ENCODE peak calls at places on chromosome 2, in four cellular contexts. V is HFF-Myc, R is GM10248, S is tibial artery. Q is an unnamed sample.

GRCh38 chr2:75710220-75710576 is 517 bp downstream of the GCFC2 start:
- DNase-seq in S (no peak), V (no peak), R (no peak), Q (no peak)

GRCh38 chr2:9234680-9235387 is 28.2 kb downstream of the ASAP2 start:
- DNase-seq in R (no peak), V (peak; percentile 79), S (no peak), Q (no peak)

GRCh38 chr2:239223330-239224248 is 177.2 kb downstream of the HDAC4 start:
- DNase-seq in V (no peak), R (no peak), S (peak; percentile 64), Q (no peak)

GRCh38 chr2:70047406-70048033 is 39.8 kb upstream of the PCBP1 start:
- DNase-seq in R (no peak), V (no peak), S (no peak), Q (no peak)

GRCh38 chr2:132668986-132669853 is 785 bp downstream of the LYPD1 start:
- DNase-seq in V (no peak), S (no peak), R (no peak), Q (no peak)

GRCh38 chr2:232674491-232674890 is 22.6 kb upstream of the GIGYF2 start:
- DNase-seq in V (no peak), R (no peak), S (no peak), Q (no peak)

GRCh38 chr2:172370821-172371455 is 56.4 kb upstream of the ITGA6 start:
- DNase-seq in R (no peak), V (no peak), S (no peak), Q (no peak)

GRCh38 chr2:70672990-70673647 is 94.9 kb downstream of the ADD2 start:
- DNase-seq in R (no peak), S (no peak), V (no peak), Q (no peak)

GRCh38 chr2:112814278-112814677 is 22.3 kb downstream of the IL1B start:
- DNase-seq in V (peak; percentile 33), R (no peak), S (no peak), Q (no peak)

GRCh38 chr2:197251576-197251975 is 59.0 kb downstream of the ANKRD44 start:
- DNase-seq in R (no peak), V (no peak), S (no peak), Q (no peak)

GRCh38 chr2:237304763-237305514 is 109.0 kb downstream of the COL6A3 start:
- DNase-seq in V (no peak), R (no peak), S (no peak), Q (no peak)

GRCh38 chr2:20724500-20725053 is 57.6 kb downstream of the GDF7 start:
- DNase-seq in V (no peak), R (no peak), S (no peak), Q (no peak)

GRCh38 chr2:196324212-196324611 is 152.8 kb upstream of the STK17B start:
- DNase-seq in S (no peak), V (no peak), R (no peak), Q (no peak)

GRCh38 chr2:184527058-184527457 is 71.3 kb upstream of the ZNF804A start:
- DNase-seq in S (no peak), V (no peak), R (no peak), Q (no peak)

GRCh38 chr2:196468394-196468793 is 171.1 kb upstream of the CCDC150 start:
- DNase-seq in V (no peak), R (no peak), S (no peak), Q (no peak)

GRCh38 chr2:103921161-103921560 is 932.8 kb upstream of the POU3F3 start:
- DNase-seq in V (no peak), S (no peak), R (no peak), Q (no peak)

GRCh38 chr2:239945751-239946569 is 79.2 kb downstream of the NDUFA10 start:
- DNase-seq in S (no peak), R (no peak), V (no peak), Q (no peak)

GRCh38 chr2:55888941-55889340 is 34.6 kb downstream of the EFEMP1 start:
- DNase-seq in R (no peak), V (no peak), S (peak; percentile 51), Q (no peak)

GRCh38 chr2:63792523-63792922 is 49.2 kb upstream of the UGP2 start:
- DNase-seq in V (peak; percentile 83), S (no peak), R (no peak), Q (no peak)

GRCh38 chr2:47017541-47017940 is 101.9 kb upstream of the MCFD2 start:
- DNase-seq in R (no peak), S (no peak), V (no peak), Q (no peak)

GRCh38 chr2:99715956-99716355 is 226.1 kb upstream of the REV1 start:
- DNase-seq in S (no peak), R (no peak), V (no peak), Q (no peak)

GRCh38 chr2:97718051-97718882 is 4.9 kb downstream of the ZAP70 start:
- DNase-seq in R (peak; percentile 72), V (no peak), S (no peak), Q (peak; percentile 73)

GRCh38 chr2:153622285-153622684 is 143.7 kb upstream of the RPRM start:
- DNase-seq in S (no peak), V (no peak), R (no peak), Q (no peak)

GRCh38 chr2:31413025-31413424 is 1.5 kb downstream of the XDH start:
- DNase-seq in S (no peak), R (no peak), V (no peak), Q (no peak)

GRCh38 chr2:89844221-89844943 is 1152.9 kb downstream of the RPIA start:
- DNase-seq in R (peak; percentile 6), S (no peak), V (no peak), Q (peak; percentile 0)

GRCh38 chr2:219171231-219171651 is 1.4 kb upstream of the SLC23A3 start:
- DNase-seq in S (peak; percentile 90), R (peak; percentile 46), V (peak; percentile 59), Q (peak; percentile 44)

GRCh38 chr2:27909901-27910300 is 19.4 kb downstream of the BABAM2 start:
- DNase-seq in V (no peak), R (no peak), S (no peak), Q (no peak)

GRCh38 chr2:19753314-19753713 is 148.5 kb downstream of the TTC32 start:
- DNase-seq in V (peak; percentile 58), S (no peak), R (no peak), Q (no peak)

GRCh38 chr2:173583196-173583595 is 228.5 kb downstream of the CDCA7 start:
- DNase-seq in S (no peak), V (no peak), R (no peak), Q (no peak)

GRCh38 chr2:112600634-112601033 is 16.2 kb downstream of the CHCHD5 start:
- DNase-seq in R (no peak), S (no peak), V (no peak), Q (no peak)

GRCh38 chr2:122500316-122501105 is 745.1 kb downstream of the TSN start:
- DNase-seq in V (no peak), S (no peak), R (no peak), Q (no peak)

GRCh38 chr2:240410808-240411207 is 24.7 kb upstream of the GPC1 start:
- DNase-seq in R (no peak), S (peak; percentile 3), V (no peak), Q (no peak)

GRCh38 chr2:17573085-17573805 is 32.7 kb downstream of the VSNL1 start:
- DNase-seq in R (no peak), S (no peak), V (no peak), Q (peak; percentile 25)
- TF ChIP-seq CTCF in R (no peak), S (peak; percentile 29), V (no peak), Q (peak; percentile 31)

GRCh38 chr2:231613655-231614558 is 21.2 kb downstream of the TEX44 start:
- DNase-seq in V (peak; percentile 61), R (peak; percentile 91), S (peak; percentile 87), Q (peak; percentile 95)
- TF ChIP-seq CTCF in V (peak; percentile 21), R (peak; percentile 17), S (peak; percentile 23), Q (peak; percentile 13)

GRCh38 chr2:133955174-133955573 is 298.7 kb upstream of the MGAT5 start:
- DNase-seq in V (no peak), R (no peak), S (no peak), Q (no peak)

GRCh38 chr2:133959066-133959465 is 294.8 kb upstream of the MGAT5 start:
- DNase-seq in S (no peak), V (no peak), R (no peak), Q (no peak)

GRCh38 chr2:133956434-133956935 is 297.4 kb upstream of the MGAT5 start:
- DNase-seq in V (no peak), R (no peak), S (no peak), Q (no peak)

GRCh38 chr2:133954636-133955035 is 299.2 kb upstream of the MGAT5 start:
- DNase-seq in V (no peak), R (no peak), S (no peak), Q (no peak)

GRCh38 chr2:133957724-133958123 is 296.1 kb upstream of the MGAT5 start:
- DNase-seq in V (no peak), R (no peak), S (no peak), Q (no peak)
- TF ChIP-seq CTCF in V (no peak), R (no peak), S (no peak), Q (no peak)

DNA sequence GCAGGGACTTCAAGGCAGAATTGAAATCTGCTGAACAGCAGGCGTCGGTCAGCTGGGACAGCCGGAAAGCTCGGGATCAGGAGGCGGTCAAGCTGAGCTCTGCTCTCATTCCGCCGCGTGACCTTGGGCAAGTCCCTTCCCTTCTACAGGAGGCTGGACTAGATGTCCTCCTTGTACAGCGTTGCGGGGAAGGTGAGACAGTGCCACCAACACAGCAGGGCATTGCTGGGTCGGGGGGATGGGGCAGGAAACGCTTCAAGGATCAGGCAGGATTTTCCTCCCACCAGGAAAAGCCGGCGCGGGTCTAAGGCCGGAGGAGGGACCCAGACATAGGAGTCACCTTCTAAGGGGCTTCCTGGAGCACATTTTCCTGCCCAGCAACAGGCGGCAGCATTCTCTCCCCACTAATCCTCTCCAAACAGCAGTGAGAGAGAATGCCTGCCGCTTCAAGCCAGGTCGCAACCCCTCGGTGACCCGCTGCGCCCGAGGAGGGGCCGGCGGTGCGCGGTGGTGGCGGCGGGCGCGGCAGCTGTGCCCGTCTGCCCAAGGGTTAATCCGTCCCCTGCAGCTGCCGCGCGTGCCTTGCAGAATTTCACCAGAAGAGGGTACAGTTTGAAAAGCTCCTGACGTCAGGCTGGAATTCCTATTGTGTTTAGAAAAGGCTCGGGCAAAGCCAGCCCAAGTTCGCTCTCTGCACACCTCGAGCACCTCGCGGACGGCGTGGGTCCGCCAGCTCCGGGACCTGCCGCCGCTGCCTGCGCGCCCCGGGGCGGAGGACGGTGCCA is at the start of gene KCNF1:
- DNase-seq in V (no peak), R (no peak), S (no peak), Q (no peak)
- TF ChIP-seq CTCF in V (peak; percentile 14), R (no peak), S (no peak), Q (no peak)

GRCh38 chr2:62424899-62425298 is 81.1 kb downstream of the TMEM17 start:
- DNase-seq in V (no peak), S (no peak), R (no peak), Q (no peak)
- TF ChIP-seq CTCF in V (no peak), S (no peak), R (no peak), Q (no peak)

GRCh38 chr2:5691659-5692529 is at the start of gene SOX11:
- DNase-seq in V (peak; percentile 59), S (no peak), R (no peak), Q (no peak)
- TF ChIP-seq CTCF in V (no peak), S (no peak), R (no peak), Q (no peak)

GRCh38 chr2:120802161-120802560 is 66.5 kb downstream of the GLI2 start:
- DNase-seq in R (no peak), V (no peak), S (peak; percentile 40), Q (no peak)
- TF ChIP-seq CTCF in R (no peak), V (no peak), S (no peak), Q (no peak)

GRCh38 chr2:149559341-149560068 is 28.1 kb downstream of the MMADHC start:
- DNase-seq in S (no peak), R (no peak), V (no peak), Q (no peak)
- TF ChIP-seq CTCF in S (no peak), R (no peak), V (no peak), Q (no peak)